ENCODE peak calls at places on chromosomes 13 and 19, in seven cellular contexts. H is activated T-helper 9 cell treated with anti-CD3 and anti-CD28 coated beads, Interleukin-2, amount 50 U/mL, for 16 hours; G is endothelial cell; A is GM04504; R is stimulated activated CD4-positive, alpha-beta T cell treated with anti-CD3 and anti-CD28 coated beads, Interleukin-2, amount 100 ng/mL, for 48 hours; B is mucosa of gallbladder; D is MCF 10A. J is an unnamed sample.

GRCh38 chr19:33676999-33677665 is 55.4 kb downstream of the CHST8 start:
- DNase-seq in H (no peak), G (no peak), A (no peak), R (no peak), B (no peak), D (no peak), J (no peak)

GRCh38 chr19:17279436-17279835 is 2.3 kb upstream of the ANKLE1 start:
- DNase-seq in H (no peak), G (no peak), A (no peak), R (no peak), B (no peak), D (no peak), J (no peak)

GRCh38 chr13:112616586-112617381 is 28.8 kb upstream of the TUBGCP3 start:
- DNase-seq in H (no peak), G (peak; percentile 47), A (peak; percentile 26), R (no peak), B (no peak), D (peak; percentile 62), J (peak; percentile 61)

GRCh38 chr19:18865106-18865972 is 30.6 kb downstream of the CERS1 start:
- DNase-seq in H (no peak), G (no peak), A (no peak), R (no peak), B (no peak), D (no peak), J (no peak)

GRCh38 chr19:34351382-34351802 is 13.6 kb upstream of the GPI start:
- DNase-seq in H (no peak), G (no peak), A (no peak), R (no peak), B (peak; percentile 78), D (no peak), J (peak; percentile 74)

GRCh38 chr19:13117176-13117771 is 734 bp upstream of the TRMT1 start:
- DNase-seq in H (no peak), G (no peak), A (no peak), R (no peak), B (no peak), D (no peak), J (peak; percentile 32)

GRCh38 chr19:18440421-18440877 is 2.5 kb upstream of the ISYNA1 start:
- DNase-seq in H (no peak), G (no peak), A (no peak), R (no peak), B (no peak), D (peak; percentile 31), J (no peak)

GRCh38 chr13:113591750-113592149 is 7.2 kb downstream of the TFDP1 start:
- DNase-seq in H (no peak), G (no peak), A (no peak), R (no peak), B (no peak), D (no peak), J (no peak)

GRCh38 chr13:32829269-32829668 is 187.0 kb upstream of the KL start:
- DNase-seq in H (no peak), G (no peak), A (no peak), R (no peak), B (no peak), D (no peak), J (peak; percentile 71)

GRCh38 chr19:10286803-10287737 is at the start of gene ICAM4:
- DNase-seq in H (no peak), G (no peak), A (no peak), R (no peak), B (no peak), D (no peak), J (no peak)

GRCh38 chr13:48434203-48434602 is 21.3 kb upstream of the LPAR6 start:
- DNase-seq in H (no peak), G (no peak), A (no peak), R (no peak), B (no peak), D (no peak), J (no peak)

GRCh38 chr19:8643860-8644653 is 13.6 kb downstream of the NFILZ start:
- DNase-seq in H (no peak), G (no peak), A (no peak), R (no peak), B (no peak), D (no peak), J (no peak)

GRCh38 chr19:2097330-2098327 is 914 bp downstream of the IZUMO4 start:
- DNase-seq in H (peak; percentile 44), G (no peak), A (no peak), R (no peak), B (no peak), D (no peak), J (peak; percentile 3)

GRCh38 chr19:3262362-3262761 is 37.9 kb downstream of the CELF5 start:
- DNase-seq in H (no peak), G (no peak), A (no peak), R (no peak), B (no peak), D (no peak), J (no peak)

J was measured in ACHN.